ENCODE peak calls at places on chromosomes 3 and 15, in five cellular contexts. Y is type B pancreatic cell; C is activated CD4-positive, alpha-beta T cell treated with anti-CD3 and anti-CD28 coated beads, Interleukin-2, amount 50 U/mL, for 1 hour; S is left ventricle myocardium inferior; Z is posterior vena cava. T is an unnamed sample.

GRCh38 chr15:43930079-43930478 is 103.3 kb downstream of the WDR76 start:
- DNase-seq in Y (no peak), C (no peak), S (no peak), Z (no peak), T (peak)

GRCh38 chr3:167520656-167521360 is 47.0 kb upstream of the SERPINI2 start:
- DNase-seq in Y (no peak), C (no peak), S (no peak), Z (no peak), T (no peak)

GRCh38 chr3:135992072-135992471 is 26.5 kb downstream of the PPP2R3A start:
- DNase-seq in Y (no peak), C (no peak), S (no peak), Z (no peak), T (no peak)

GRCh38 chr3:53708001-53708621 is 138.1 kb downstream of the CHDH start:
- DNase-seq in Y (peak), C (no peak), S (no peak), Z (no peak), T (no peak)

GRCh38 chr3:14392803-14393319 is 9.5 kb upstream of the SLC6A6 start:
- DNase-seq in Y (no peak), C (no peak), S (no peak), Z (no peak), T (no peak)

GRCh38 chr3:66338927-66339326 is 118.1 kb downstream of the SLC25A26 start:
- DNase-seq in Y (no peak), C (no peak), S (no peak), Z (no peak), T (no peak)

GRCh38 chr15:78084359-78084750 is 6.8 kb upstream of the TBC1D2B start:
- DNase-seq in Y (no peak), C (no peak), S (no peak), Z (no peak), T (no peak)

GRCh38 chr15:38253448-38253847 is 812 bp downstream of the SPRED1 start:
- DNase-seq in Y (no peak), C (no peak), S (no peak), Z (no peak), T (peak)

GRCh38 chr3:185677146-185677829 is 91.2 kb downstream of the SENP2 start:
- DNase-seq in Y (no peak), C (no peak), S (no peak), Z (no peak), T (peak)

T was measured in PC-9.